ENCODE peak calls at places on chromosome 3, in eight cellular contexts. B is PC-3, J is transverse colon, T is GM06990, D is lower leg skin, Z is cardiac fibroblast, P is prostate gland, K is fibroblast of mammary gland. V is an unnamed sample.

GRCh38 chr3:38616658-38617057 is 32.8 kb downstream of the SCN5A start:
- DNase-seq in B (no peak), J (no peak), T (no peak), D (no peak), Z (no peak), P (no peak), K (no peak), V (no peak)

GRCh38 chr3:69838696-69839515 is 99.6 kb downstream of the MITF start:
- DNase-seq in B (no peak), J (no peak), T (no peak), D (no peak), Z (no peak), P (no peak), K (peak), V (no peak)

GRCh38 chr3:110243081-110243480 is 828.5 kb upstream of the NECTIN3 start:
- DNase-seq in B (no peak), J (no peak), T (no peak), D (no peak), Z (peak), P (no peak), K (peak), V (no peak)

GRCh38 chr3:46845860-46846623 is 17.2 kb downstream of the MYL3 start:
- DNase-seq in B (peak), J (peak), T (peak), D (peak), Z (peak), P (peak), K (peak), V (peak)

GRCh38 chr3:17233398-17233800 is 348.6 kb downstream of the PLCL2 start:
- DNase-seq in B (peak), J (no peak), T (peak), D (no peak), Z (peak), P (peak), K (peak), V (no peak)

GRCh38 chr3:195410546-195410945 is 32.3 kb downstream of the ACAP2 start:
- DNase-seq in B (no peak), J (no peak), T (no peak), D (no peak), Z (no peak), P (no peak), K (no peak), V (no peak)

GRCh38 chr3:184579513-184579912 is 17.9 kb downstream of the EPHB3 start:
- DNase-seq in B (no peak), J (no peak), T (no peak), D (no peak), Z (no peak), P (no peak), K (no peak), V (no peak)

GRCh38 chr3:127670761-127671522 is 1.8 kb upstream of the ABTB1 start:
- DNase-seq in B (no peak), J (no peak), T (no peak), D (no peak), Z (no peak), P (no peak), K (no peak), V (no peak)

GRCh38 chr3:133412511-133413165 is 12.8 kb downstream of the BFSP2 start:
- DNase-seq in B (no peak), J (no peak), T (no peak), D (no peak), Z (peak), P (no peak), K (peak), V (no peak)

GRCh38 chr3:56855856-56856538 is 54.2 kb upstream of the ARHGEF3 start:
- DNase-seq in B (peak), J (peak), T (peak), D (no peak), Z (peak), P (no peak), K (no peak), V (no peak)

GRCh38 chr3:18062289-18063025 is 320.0 kb upstream of the TBC1D5 start:
- DNase-seq in B (peak), J (no peak), T (no peak), D (no peak), Z (peak), P (no peak), K (peak), V (no peak)

GRCh38 chr3:23404241-23404640 is 201.1 kb downstream of the UBE2E2 start:
- DNase-seq in B (peak), J (no peak), T (no peak), D (no peak), Z (no peak), P (no peak), K (no peak), V (no peak)

DNA sequence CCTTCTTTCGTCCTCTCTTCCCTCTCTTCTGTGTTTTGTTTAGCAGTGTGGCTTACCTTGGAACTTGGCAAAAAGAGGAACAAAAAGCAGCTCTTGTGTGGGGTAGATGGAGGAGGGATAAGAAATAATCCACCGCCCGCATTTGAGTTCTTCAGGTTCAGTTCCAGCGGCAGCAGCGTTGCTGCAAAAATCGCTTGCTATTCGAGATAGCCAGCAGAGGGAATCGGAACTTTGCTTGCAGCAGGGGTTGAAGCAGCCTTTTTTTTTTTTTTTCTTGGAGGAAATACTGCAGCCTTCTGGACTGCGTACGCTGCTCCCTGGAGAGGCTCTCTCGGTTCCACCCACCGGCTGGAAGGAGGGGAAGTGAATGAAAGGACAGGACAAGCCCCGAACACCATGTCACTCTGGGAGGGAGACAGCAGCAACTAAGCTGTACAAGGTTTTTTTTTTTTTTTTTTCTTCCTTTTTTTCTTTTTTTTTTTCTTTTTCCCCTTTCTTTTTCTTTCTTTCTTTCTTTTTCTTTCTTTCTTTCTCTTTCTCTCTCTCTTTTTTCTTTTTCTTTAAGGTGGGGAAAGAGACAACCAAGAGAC is at the start of gene RBMS3:
- DNase-seq in B (peak), J (peak), T (peak), D (peak), Z (peak), P (peak), K (peak), V (peak)
- TF ChIP-seq CTCF in B (peak), J (peak), T (peak), D (no peak), Z (peak), P (peak), K (peak), V (peak)

DNA sequence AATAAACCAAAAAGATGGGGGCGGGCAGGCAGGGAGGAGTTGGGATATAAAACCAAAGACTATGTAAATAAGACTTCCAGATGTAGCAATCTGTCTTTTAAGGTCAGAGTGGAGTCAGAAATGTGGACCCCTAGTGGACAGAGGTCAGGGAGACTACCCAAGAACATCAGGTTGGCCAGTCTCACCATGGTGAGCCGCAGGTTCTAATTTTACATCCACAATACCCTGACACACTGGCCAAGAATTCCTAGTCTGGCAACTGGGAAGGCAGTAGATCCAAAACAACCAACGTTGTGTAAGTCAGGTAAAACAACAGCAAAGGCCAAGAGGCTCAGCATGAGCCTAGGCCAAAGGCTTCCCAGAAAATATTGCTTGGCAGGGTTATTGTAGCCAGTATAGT is 203.4 kb downstream of the FOXP1 start:
- DNase-seq in B (no peak), J (no peak), T (no peak), D (no peak), Z (no peak), P (no peak), K (peak), V (no peak)
- TF ChIP-seq CTCF in B (peak), J (no peak), T (peak), D (no peak), Z (no peak), P (no peak), K (no peak), V (peak)

GRCh38 chr3:188749830-188750229 is 421.9 kb upstream of the TPRG1 start:
- DNase-seq in B (no peak), J (no peak), T (no peak), D (no peak), Z (no peak), P (no peak), K (no peak), V (no peak)

GRCh38 chr3:188747487-188747886 is 424.3 kb upstream of the TPRG1 start:
- DNase-seq in B (no peak), J (no peak), T (no peak), D (no peak), Z (no peak), P (no peak), K (peak), V (no peak)

GRCh38 chr3:188750625-188751024 is 421.1 kb upstream of the TPRG1 start:
- DNase-seq in B (no peak), J (no peak), T (no peak), D (no peak), Z (no peak), P (no peak), K (no peak), V (no peak)

GRCh38 chr3:188746291-188746783 is 425.4 kb upstream of the TPRG1 start:
- DNase-seq in B (no peak), J (no peak), T (no peak), D (no peak), Z (no peak), P (no peak), K (no peak), V (no peak)

GRCh38 chr3:188749010-188749617 is 422.7 kb upstream of the TPRG1 start:
- DNase-seq in B (peak), J (peak), T (no peak), D (no peak), Z (peak), P (no peak), K (peak), V (no peak)
- TF ChIP-seq CTCF in B (peak), J (peak), T (peak), D (no peak), Z (peak), P (no peak), K (peak), V (peak)

GRCh38 chr3:12458901-12459300 is 25.4 kb upstream of the TSEN2 start:
- DNase-seq in B (no peak), J (no peak), T (no peak), D (no peak), Z (no peak), P (no peak), K (no peak), V (no peak)
- TF ChIP-seq CTCF in B (no peak), J (no peak), T (no peak), D (no peak), Z (no peak), P (no peak), K (no peak), V (no peak)

GRCh38 chr3:66372681-66373350 is 128.0 kb downstream of the LRIG1 start:
- DNase-seq in B (peak), J (peak), T (no peak), D (no peak), Z (peak), P (no peak), K (no peak), V (no peak)
- TF ChIP-seq CTCF in B (peak), J (peak), T (peak), D (no peak), Z (peak), P (peak), K (no peak), V (no peak)

GRCh38 chr3:150232992-150233451 is 175.1 kb upstream of the TSC22D2 start:
- DNase-seq in B (peak), J (no peak), T (no peak), D (no peak), Z (peak), P (no peak), K (peak), V (no peak)
- TF ChIP-seq CTCF in B (no peak), J (no peak), T (no peak), D (no peak), Z (no peak), P (no peak), K (no peak), V (no peak)

GRCh38 chr3:24963762-24964625 is 464.1 kb upstream of the RARB start:
- DNase-seq in B (peak), J (no peak), T (no peak), D (no peak), Z (peak), P (no peak), K (peak), V (no peak)
- TF ChIP-seq CTCF in B (peak), J (peak), T (peak), D (no peak), Z (peak), P (peak), K (peak), V (peak)

GRCh38 chr3:152317956-152318355 is 49.2 kb downstream of the MBNL1 start:
- DNase-seq in B (peak), J (no peak), T (no peak), D (no peak), Z (peak), P (no peak), K (peak), V (no peak)
- TF ChIP-seq CTCF in B (no peak), J (no peak), T (no peak), D (no peak), Z (no peak), P (no peak), K (no peak), V (no peak)

GRCh38 chr3:170111147-170111771 is 70.3 kb downstream of the PHC3 start:
- DNase-seq in B (no peak), J (no peak), T (no peak), D (no peak), Z (no peak), P (no peak), K (no peak), V (no peak)

DNA sequence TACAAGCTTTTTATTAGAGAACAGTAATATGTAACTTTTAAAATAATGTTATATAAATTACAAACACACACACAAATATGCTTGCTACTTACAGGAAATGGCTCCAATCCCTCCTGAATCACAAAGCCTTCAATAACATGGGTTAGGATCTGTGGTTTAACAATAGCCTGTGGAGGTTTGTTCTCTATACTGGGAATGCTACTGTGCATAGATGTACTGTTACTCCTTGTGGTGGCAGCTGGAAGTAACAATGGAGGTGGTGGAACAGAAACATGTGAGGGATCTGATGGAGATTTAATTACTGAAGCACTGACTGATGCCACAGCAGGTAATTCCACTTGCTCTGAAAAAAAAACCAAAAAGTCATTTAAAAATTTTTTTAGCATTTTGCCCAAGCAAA is 64.4 kb downstream of the PHC3 start:
- DNase-seq in B (peak), J (no peak), T (no peak), D (no peak), Z (peak), P (no peak), K (peak), V (no peak)
- TF ChIP-seq CTCF in B (peak), J (peak), T (no peak), D (no peak), Z (peak), P (no peak), K (peak), V (peak)